ENCODE peak calls at places on chromosome 6, in eight cellular contexts. N, S, Z, I, D, M, O and H are unnamed samples.

GRCh38 chr6:24072038-24072746 is 53.8 kb upstream of the NRSN1 start:
- DNase-seq in D (no peak), Z (no peak), M (no peak), N (no peak), O (no peak), I (no peak), S (no peak), H (peak; percentile 49)

GRCh38 chr6:46901747-46902362 is 19.9 kb downstream of the ADGRF5 start:
- DNase-seq in I (no peak), N (no peak), M (peak; percentile 64), S (no peak), O (no peak), D (no peak), Z (no peak), H (no peak)

GRCh38 chr6:130680118-130680517 is 147.1 kb upstream of the SMLR1 start:
- DNase-seq in D (no peak), I (no peak), M (peak; percentile 82), O (no peak), S (peak; percentile 69), N (peak; percentile 19), Z (no peak), H (no peak)

GRCh38 chr6:42007753-42008528 is 42.4 kb upstream of the TAF8 start:
- DNase-seq in Z (no peak), S (no peak), O (peak; percentile 93), M (no peak), N (no peak), I (no peak), D (no peak), H (no peak)

GRCh38 chr6:12572884-12573824 is 143.4 kb upstream of the PHACTR1 start:
- DNase-seq in M (peak; percentile 90), Z (no peak), I (no peak), D (no peak), S (peak; percentile 92), O (peak; percentile 25), N (peak; percentile 79), H (no peak)

GRCh38 chr6:16799279-16800193 is 38.3 kb upstream of the ATXN1 start:
- DNase-seq in D (no peak), M (no peak), N (peak; percentile 49), O (no peak), S (peak; percentile 14), I (no peak), Z (no peak), H (no peak)

GRCh38 chr6:57423468-57423867 is 106.0 kb downstream of the PRIM2 start:
- DNase-seq in M (no peak), N (no peak), O (peak; percentile 1), D (no peak), I (no peak), S (no peak), Z (no peak), H (no peak)

GRCh38 chr6:111996159-111996558 is 57.7 kb upstream of the CCN6 start:
- DNase-seq in O (no peak), D (no peak), N (no peak), Z (no peak), M (no peak), I (no peak), S (no peak), H (no peak)

GRCh38 chr6:148348335-148348734 is 5.7 kb downstream of the SASH1 start:
- DNase-seq in Z (no peak), M (no peak), D (no peak), N (no peak), O (no peak), S (no peak), I (no peak), H (no peak)

GRCh38 chr6:148629197-148629909 is 117.5 kb upstream of the UST start:
- DNase-seq in Z (no peak), S (no peak), O (no peak), D (no peak), I (no peak), N (peak; percentile 44), M (no peak), H (no peak)

DNA sequence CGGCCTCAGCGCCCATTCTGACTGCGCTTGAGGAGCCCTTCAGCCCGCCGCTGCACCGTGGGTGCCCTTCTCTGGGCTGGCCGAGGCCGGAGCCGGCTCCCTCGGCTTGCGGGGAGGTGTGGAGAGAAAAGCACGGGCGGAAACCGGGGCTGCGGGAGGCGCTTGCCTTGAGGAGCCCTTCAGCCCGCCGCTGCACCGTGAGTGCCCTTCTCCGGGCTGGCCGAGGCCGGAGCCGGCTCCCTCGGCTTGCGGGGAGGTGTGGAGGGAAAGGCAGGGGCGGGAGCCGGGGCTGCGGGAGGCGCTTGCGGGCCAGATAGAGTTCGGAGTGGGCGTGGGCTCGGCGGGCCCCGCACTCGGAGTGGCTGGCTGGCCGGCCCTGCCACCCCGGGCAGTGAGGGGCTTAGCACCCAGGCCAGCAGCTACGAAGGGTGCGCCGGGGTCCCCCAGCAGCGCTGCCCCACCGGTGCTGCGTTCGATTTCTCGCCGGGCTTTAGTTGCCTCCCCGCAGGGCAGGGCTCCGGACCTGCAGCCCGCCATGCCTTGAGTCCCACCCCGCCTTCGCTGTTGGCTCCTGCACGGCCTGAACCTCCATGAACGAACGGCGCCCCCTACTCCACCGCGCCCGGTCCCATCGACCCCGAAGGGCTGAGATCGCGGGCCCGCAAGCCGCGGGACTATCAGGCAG is 45.7 kb upstream of the MCUR1 start:
- DNase-seq in O (no peak), Z (no peak), M (no peak), I (no peak), S (no peak), D (no peak), N (no peak), H (peak; percentile 29)
- H3K4me3 ChIP-seq in O (no peak overlapping the region), Z (no peak overlapping the region), M (peak overlapping the region; percentile 19), I (peak overlapping the region; percentile 51), S (peak overlapping the region; percentile 42), D (no peak overlapping the region), N (peak overlapping the region; percentile 28), H (peak overlapping the region; percentile 42)

DNA sequence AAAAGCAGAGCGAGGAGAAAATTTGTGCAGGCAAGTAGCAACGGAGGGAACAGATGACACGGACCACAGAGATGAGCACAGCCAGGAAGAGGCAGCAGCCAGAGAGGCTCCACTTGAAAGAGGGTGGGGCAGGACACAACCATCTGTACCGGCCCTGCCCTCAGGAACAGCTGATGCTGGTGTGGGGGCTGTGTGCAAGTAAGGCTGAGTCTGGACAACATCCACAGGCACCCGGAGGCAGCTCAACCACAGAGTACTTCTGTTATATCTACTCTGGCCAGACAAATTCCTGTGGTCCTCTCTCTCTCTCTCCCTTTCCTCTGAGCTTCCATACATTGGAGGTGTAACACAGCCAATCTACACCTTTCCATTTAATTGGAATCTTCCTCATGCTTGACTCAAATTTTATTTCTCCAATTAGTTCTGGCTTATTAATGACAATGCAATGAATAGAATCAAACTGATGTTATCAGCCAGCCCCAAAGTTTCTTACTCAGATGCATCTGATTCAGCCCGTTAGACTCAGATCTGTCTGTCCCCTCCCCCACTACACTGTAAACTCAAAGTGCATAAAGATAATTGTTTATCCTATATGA is 24.9 kb downstream of the KIF13A start:
- DNase-seq in I (peak; percentile 66), O (peak; percentile 91), M (peak; percentile 93), D (no peak), N (peak; percentile 96), Z (peak; percentile 98), S (peak; percentile 98), H (peak; percentile 78)
- H3K4me3 ChIP-seq in I (no peak overlapping the region), O (no peak overlapping the region), M (peak overlapping the region; percentile 16), D (no peak overlapping the region), N (no peak overlapping the region), Z (no peak overlapping the region), S (no peak overlapping the region), H (no peak overlapping the region)

GRCh38 chr6:153800580-153800979 is 238.5 kb upstream of the OPRM1 start:
- DNase-seq in O (no peak), S (no peak), D (no peak), N (no peak), I (no peak), M (no peak), Z (no peak), H (no peak)

GRCh38 chr6:153804755-153805330 is 234.2 kb upstream of the OPRM1 start:
- DNase-seq in N (no peak), Z (no peak), I (no peak), D (no peak), M (no peak), S (no peak), O (no peak), H (no peak)

DNA sequence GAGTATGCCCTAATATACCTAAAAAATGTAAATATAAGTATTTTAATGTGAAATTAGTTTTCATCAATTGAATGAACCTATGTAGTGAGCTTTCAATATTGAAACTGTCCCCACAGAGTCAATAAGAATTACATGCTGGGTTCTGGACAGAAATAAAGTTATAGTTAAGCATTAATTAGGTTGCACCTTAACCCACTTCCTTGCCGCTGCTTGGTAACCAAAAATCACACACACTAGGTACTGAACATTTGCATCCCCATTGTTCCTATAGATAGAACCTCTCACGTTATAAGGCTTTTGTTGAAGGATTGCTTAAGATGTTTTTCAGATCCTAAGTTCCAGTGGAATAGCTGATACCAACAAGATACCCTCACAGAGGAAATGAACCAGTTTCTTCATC is 237.1 kb upstream of the OPRM1 start:
- DNase-seq in Z (no peak), I (no peak), D (no peak), M (no peak), O (no peak), N (no peak), S (no peak), H (no peak)
- H3K4me3 ChIP-seq in Z (no peak overlapping the region), I (no peak overlapping the region), D (no peak overlapping the region), M (no peak overlapping the region), O (no peak overlapping the region), N (no peak overlapping the region), S (no peak overlapping the region), H (no peak overlapping the region)

GRCh38 chr6:137492289-137492688 is 1.9 kb downstream of the OLIG3 start:
- DNase-seq in S (no peak), O (no peak), N (no peak), I (no peak), D (no peak), Z (no peak), M (no peak), H (no peak)

GRCh38 chr6:137492771-137493217 is 1.4 kb downstream of the OLIG3 start:
- DNase-seq in M (no peak), D (no peak), N (no peak), O (no peak), S (no peak), Z (no peak), I (no peak), H (no peak)

GRCh38 chr6:137494967-137495595 is 887 bp upstream of the OLIG3 start:
- DNase-seq in D (no peak), O (no peak), Z (no peak), M (no peak), S (no peak), N (no peak), I (no peak), H (no peak)

GRCh38 chr6:137494281-137494966 is at the start of gene OLIG3:
- DNase-seq in O (no peak), Z (no peak), S (no peak), N (no peak), D (no peak), I (no peak), M (no peak), H (no peak)

DNA sequence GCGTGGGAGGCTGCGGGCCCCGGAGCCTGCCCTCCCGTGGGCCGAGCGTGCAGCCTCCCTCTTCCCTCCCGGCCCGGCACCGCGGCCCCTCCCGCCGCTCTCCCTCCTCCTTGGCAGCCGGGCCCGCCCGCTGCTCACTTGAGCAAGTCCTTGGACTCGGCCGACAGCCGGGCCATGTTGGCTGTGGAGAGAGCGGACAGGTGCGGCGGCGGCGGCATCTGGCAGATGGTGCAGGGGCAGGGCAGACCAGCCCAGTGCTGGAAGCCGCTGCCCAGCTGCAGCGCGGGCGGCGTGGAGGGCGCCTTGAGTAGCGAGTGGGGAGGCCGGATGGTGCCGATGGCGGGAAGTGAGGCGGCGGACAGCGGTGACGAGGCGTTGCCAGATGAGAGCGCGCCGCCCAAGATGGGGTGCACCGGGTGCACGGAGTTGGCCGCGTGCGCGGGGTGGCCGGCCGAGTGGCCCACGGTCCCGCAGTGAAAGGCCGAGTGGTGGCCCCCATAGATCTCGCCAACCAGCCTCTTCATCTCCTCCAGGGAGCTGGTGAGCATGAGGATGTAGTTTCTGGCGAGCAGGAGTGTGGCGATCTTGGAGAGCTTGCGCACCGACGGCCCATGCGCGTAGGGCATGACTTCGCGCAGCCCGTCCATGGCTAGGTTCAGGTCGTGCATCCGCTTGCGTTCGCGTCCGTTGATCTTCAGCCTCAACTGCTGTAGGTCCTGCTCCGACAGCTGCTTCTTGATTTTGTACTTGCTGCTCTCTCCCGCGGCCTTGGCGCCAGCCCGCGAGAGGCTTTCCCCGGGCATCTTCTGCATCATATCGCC is 766 bp downstream of the OLIG3 start:
- DNase-seq in I (peak; percentile 36), S (no peak), Z (no peak), D (peak; percentile 72), M (no peak), O (no peak), N (no peak), H (no peak)
- H3K4me3 ChIP-seq in I (peak overlapping the region; percentile 46), S (no peak overlapping the region), Z (no peak overlapping the region), D (no peak overlapping the region), M (no peak overlapping the region), O (no peak overlapping the region), N (no peak overlapping the region), H (no peak overlapping the region)